ENCODE peak calls at places on chromosomes 7 and 10, in nine cellular contexts. O is erythroblast, J is HCT116, Y is IMR-90, W is transverse colon, V is Peyer's patch, R is stomach, M is ovary, Z is adrenal gland. H is an unnamed sample.

GRCh38 chr7:140904081-140904480 is 20.6 kb downstream of the BRAF start:
- DNase-seq in R (no peak), J (no peak), Y (peak), M (no peak), Z (no peak), V (no peak), O (no peak), W (no peak), H (no peak)

GRCh38 chr10:120186506-120186905 is 270.5 kb upstream of the PLPP4 start:
- DNase-seq in Z (no peak), W (no peak), O (no peak), J (no peak), Y (no peak), M (no peak), V (no peak), R (no peak), H (no peak)

GRCh38 chr7:16982640-16983103 is 100.9 kb upstream of the AGR3 start:
- DNase-seq in W (peak), Y (peak), V (no peak), Z (peak), J (peak), R (no peak), O (peak), M (no peak), H (no peak)

GRCh38 chr10:81026597-81026996 is 488.9 kb downstream of the SH2D4B start:
- DNase-seq in R (no peak), M (no peak), J (no peak), O (no peak), Y (no peak), Z (no peak), W (no peak), V (no peak), H (no peak)

GRCh38 chr7:143367972-143368371 is 5.5 kb upstream of the FAM131B start:
- DNase-seq in W (peak), V (peak), Y (no peak), J (peak), Z (no peak), R (peak), O (no peak), M (no peak), H (no peak)

GRCh38 chr7:20351901-20352300 is 21.2 kb downstream of the ITGB8 start:
- DNase-seq in O (no peak), V (no peak), R (no peak), W (no peak), J (no peak), M (no peak), Z (no peak), Y (peak), H (no peak)

GRCh38 chr10:62306663-62307062 is 38.0 kb upstream of the RTKN2 start:
- DNase-seq in J (no peak), M (no peak), W (no peak), O (no peak), V (no peak), Z (no peak), R (no peak), Y (no peak), H (peak)

GRCh38 chr7:143938522-143939243 is 3.6 kb downstream of the OR2F2 start:
- DNase-seq in M (no peak), Y (no peak), J (no peak), Z (no peak), O (no peak), V (no peak), R (no peak), W (no peak), H (no peak)

GRCh38 chr7:37287093-37287492 is 161.6 kb downstream of the ELMO1 start:
- DNase-seq in M (no peak), R (no peak), Z (no peak), Y (no peak), J (no peak), V (no peak), O (no peak), W (no peak), H (no peak)

GRCh38 chr10:29840516-29841276 is 205.9 kb upstream of the SVIL start:
- DNase-seq in R (no peak), W (no peak), Z (no peak), M (no peak), Y (no peak), V (no peak), J (no peak), O (no peak), H (no peak)

GRCh38 chr10:133058267-133059092 is 29.2 kb upstream of the ADGRA1 start:
- DNase-seq in J (no peak), V (no peak), W (no peak), Z (no peak), R (no peak), Y (no peak), M (no peak), O (no peak), H (no peak)

GRCh38 chr10:99921948-99922347 is 87.8 kb downstream of the DNMBP start:
- DNase-seq in Z (no peak), Y (no peak), V (no peak), J (peak), R (no peak), W (no peak), O (no peak), M (no peak), H (no peak)

GRCh38 chr7:155178096-155178495 is 108.0 kb downstream of the HTR5A start:
- DNase-seq in Y (no peak), O (no peak), M (no peak), R (no peak), Z (no peak), W (no peak), V (no peak), J (no peak), H (no peak)

GRCh38 chr10:132422169-132422691 is 25.2 kb downstream of the PWWP2B start:
- DNase-seq in O (no peak), V (no peak), J (no peak), Y (no peak), W (peak), Z (no peak), R (no peak), M (no peak), H (peak)

GRCh38 chr7:99312316-99313203 is 13.1 kb upstream of the ARPC1A start:
- DNase-seq in R (peak), O (peak), Z (peak), M (peak), Y (peak), J (peak), W (peak), V (peak), H (peak)

GRCh38 chr7:32616625-32617024 is 121.3 kb downstream of the AVL9 start:
- DNase-seq in Y (peak), W (no peak), J (peak), R (no peak), O (peak), Z (peak), M (no peak), V (no peak), H (no peak)

GRCh38 chr10:12602557-12602956 is 253.2 kb downstream of the CAMK1D start:
- DNase-seq in V (no peak), O (no peak), J (no peak), W (no peak), M (no peak), Y (no peak), Z (no peak), R (no peak), H (no peak)

GRCh38 chr10:12606461-12606860 is 257.1 kb downstream of the CAMK1D start:
- DNase-seq in V (peak), W (peak), J (no peak), Z (no peak), M (no peak), R (no peak), Y (no peak), O (no peak), H (no peak)

GRCh38 chr10:12608761-12609160 is 259.4 kb downstream of the CAMK1D start:
- DNase-seq in R (no peak), O (no peak), J (no peak), W (no peak), Z (no peak), V (no peak), Y (no peak), M (no peak), H (no peak)

GRCh38 chr10:12603766-12604470 is 254.6 kb downstream of the CAMK1D start:
- DNase-seq in W (peak), R (no peak), O (no peak), V (no peak), J (no peak), Y (no peak), Z (no peak), M (no peak), H (no peak)

GRCh38 chr10:12605580-12606405 is 256.4 kb downstream of the CAMK1D start:
- DNase-seq in Y (peak), O (no peak), Z (peak), V (peak), M (peak), R (peak), J (no peak), W (peak), H (peak)
- TF ChIP-seq POLR2A in Y (no peak), O (no peak), Z (no peak), V (no peak), M (no peak), R (no peak), J (no peak), W (peak), H (no peak)

GRCh38 chr7:55526770-55527169 is 45.5 kb downstream of the VOPP1 start:
- DNase-seq in R (peak), W (no peak), V (no peak), O (no peak), J (no peak), Z (no peak), M (no peak), Y (no peak), H (no peak)
- TF ChIP-seq POLR2A in R (no peak), W (no peak), V (no peak), O (no peak), J (no peak), Z (no peak), M (no peak), Y (no peak), H (no peak)

GRCh38 chr10:95758351-95759025 is 2.5 kb downstream of the ENTPD1 start:
- DNase-seq in Y (peak), M (no peak), W (peak), Z (no peak), R (no peak), J (no peak), O (no peak), V (no peak), H (no peak)

GRCh38 chr10:95756061-95756751 is at the start of gene ENTPD1:
- DNase-seq in W (peak), R (no peak), O (no peak), J (no peak), M (no peak), V (no peak), Z (peak), Y (peak), H (no peak)

GRCh38 chr10:95759233-95759826 is 3.4 kb downstream of the ENTPD1 start:
- DNase-seq in Y (no peak), O (no peak), W (no peak), R (no peak), Z (no peak), V (no peak), J (no peak), M (no peak), H (no peak)

GRCh38 chr10:95755511-95756004 is 405 bp upstream of the ENTPD1 start:
- DNase-seq in V (no peak), O (no peak), M (no peak), Z (peak), Y (no peak), R (peak), W (peak), J (no peak), H (peak)

GRCh38 chr10:95756796-95757657 is 1.1 kb downstream of the ENTPD1 start:
- DNase-seq in Y (no peak), V (no peak), M (no peak), W (no peak), Z (no peak), J (no peak), R (no peak), O (no peak), H (no peak)
- TF ChIP-seq POLR2A in Y (no peak), V (no peak), M (no peak), W (no peak), Z (no peak), J (no peak), R (no peak), O (no peak), H (no peak)

GRCh38 chr7:4745971-4746919 is 29.2 kb upstream of the AP5Z1 start:
- DNase-seq in W (peak), J (no peak), O (peak), V (no peak), R (peak), Z (peak), M (no peak), Y (peak), H (no peak)
- TF ChIP-seq POLR2A in W (peak), J (no peak), O (no peak), V (peak), R (no peak), Z (no peak), M (no peak), Y (no peak), H (no peak)

H was measured in spleen.